ENCODE peak calls at places on chromosomes 16 and 17, in five cellular contexts. H is HL-60, F is tibial nerve, A is HFFc6, G is heart right ventricle. I is an unnamed sample.

GRCh38 chr17:8791910-8792270 is 7.3 kb downstream of the MFSD6L start:
- DNase-seq in F (no peak), G (no peak), A (peak; percentile 71), H (no peak), I (no peak)

GRCh38 chr16:57544129-57544653 is 1.7 kb downstream of the ADGRG5 start:
- DNase-seq in H (peak; percentile 96), F (no peak), A (no peak), G (no peak), I (peak; percentile 7)

GRCh38 chr17:75365009-75365930 is 40.2 kb downstream of the GRB2 start:
- DNase-seq in A (no peak), G (no peak), H (no peak), F (no peak), I (no peak)

GRCh38 chr17:14552311-14552710 is 251.4 kb downstream of the HS3ST3B1 start:
- DNase-seq in H (no peak), F (no peak), A (no peak), G (no peak), I (no peak)

GRCh38 chr16:19745286-19746018 is 27.4 kb downstream of the IQCK start:
- DNase-seq in G (no peak), F (no peak), A (peak; percentile 41), H (no peak), I (no peak)

GRCh38 chr17:47864791-47865216 is 13.8 kb upstream of the SP6 start:
- DNase-seq in H (no peak), A (peak; percentile 43), F (no peak), G (no peak), I (no peak)

GRCh38 chr17:6666077-6666521 is 14.5 kb downstream of the C17orf100 start:
- DNase-seq in G (peak; percentile 54), H (peak; percentile 57), F (peak; percentile 60), A (peak; percentile 67), I (no peak)

GRCh38 chr17:66716236-66717026 is 118.5 kb upstream of the CACNG5 start:
- DNase-seq in F (no peak), H (no peak), A (no peak), G (no peak), I (no peak)

GRCh38 chr17:82098939-82099765 is 1.1 kb upstream of the FASN start:
- DNase-seq in A (no peak), H (peak; percentile 56), G (no peak), F (no peak), I (no peak)

GRCh38 chr16:85888405-85889331 is 10.3 kb upstream of the IRF8 start:
- DNase-seq in F (no peak), G (no peak), A (peak; percentile 57), H (no peak), I (no peak)

GRCh38 chr16:89581861-89582563 is 6.5 kb downstream of the CPNE7 start:
- DNase-seq in F (no peak), A (peak; percentile 44), G (no peak), H (no peak), I (no peak)

GRCh38 chr16:53209489-53209888 is 154.7 kb downstream of the CHD9 start:
- DNase-seq in G (no peak), A (no peak), H (no peak), F (no peak), I (no peak)

GRCh38 chr17:27293359-27293897 is 486 bp upstream of the WSB1 start:
- DNase-seq in H (no peak), F (no peak), G (no peak), A (no peak), I (no peak)

GRCh38 chr17:38617967-38618760 is 12.4 kb upstream of the SRCIN1 start:
- DNase-seq in A (no peak), F (no peak), H (no peak), G (no peak), I (no peak)

GRCh38 chr17:31562447-31562846 is 171.0 kb downstream of the RAB11FIP4 start:
- DNase-seq in H (no peak), F (no peak), A (no peak), G (no peak), I (no peak)

GRCh38 chr16:401468-402348 is at the start of gene DECR2:
- DNase-seq in F (peak; percentile 97), A (peak; percentile 79), H (peak; percentile 91), G (peak; percentile 98), I (peak; percentile 98)

GRCh38 chr16:20300312-20301097 is 26.8 kb downstream of the GP2 start:
- DNase-seq in G (no peak), A (peak; percentile 27), F (no peak), H (peak; percentile 64), I (no peak)

GRCh38 chr17:66006654-66007053 is 185.3 kb downstream of the CEP112 start:
- DNase-seq in H (no peak), A (no peak), F (no peak), G (no peak), I (no peak)

GRCh38 chr16:12551530-12551929 is 252.2 kb downstream of the CPPED1 start:
- DNase-seq in G (no peak), A (no peak), F (no peak), H (no peak), I (no peak)

GRCh38 chr17:8649157-8650118 is 18.9 kb upstream of the MYH10 start:
- DNase-seq in A (peak; percentile 88), G (no peak), H (no peak), F (no peak), I (no peak)

GRCh38 chr16:17431012-17431411 is 39.7 kb downstream of the XYLT1 start:
- DNase-seq in H (no peak), G (no peak), A (peak; percentile 55), F (no peak), I (no peak)

GRCh38 chr17:77391668-77392375 is 251.1 kb downstream of the SEC14L1 start:
- DNase-seq in H (no peak), A (peak; percentile 97), F (peak; percentile 81), G (no peak), I (no peak)

GRCh38 chr17:1959871-1960569 is 65.1 kb downstream of the RTN4RL1 start:
- DNase-seq in H (no peak), G (no peak), A (no peak), F (peak; percentile 16), I (no peak)

GRCh38 chr17:38325221-38325851 is 18.4 kb downstream of the GPR179 start:
- DNase-seq in A (no peak), H (no peak), F (no peak), G (no peak), I (no peak)

GRCh38 chr16:14007460-14007859 is 63.7 kb upstream of the MRTFB start:
- DNase-seq in A (peak; percentile 59), H (no peak), G (no peak), F (no peak), I (no peak)

GRCh38 chr16:81489547-81490267 is 45.1 kb downstream of the CMIP start:
- DNase-seq in A (no peak), F (no peak), G (no peak), H (no peak), I (no peak)

GRCh38 chr17:82772026-82772425 is 20.2 kb downstream of the TBCD start:
- DNase-seq in A (peak; percentile 68), F (no peak), H (no peak), G (no peak), I (no peak)

GRCh38 chr17:66369830-66370229 is 67.4 kb downstream of the PRKCA start:
- DNase-seq in H (no peak), A (no peak), F (no peak), G (no peak), I (no peak)

GRCh38 chr16:85491798-85492616 is 121.1 kb upstream of the GSE1 start:
- DNase-seq in F (no peak), A (peak; percentile 26), G (peak; percentile 78), H (no peak), I (no peak)

GRCh38 chr16:46895399-46896313 is 11.5 kb downstream of the GPT2 start:
- DNase-seq in A (no peak), F (no peak), G (no peak), H (no peak), I (no peak)

GRCh38 chr17:68351395-68351794 is 60.1 kb downstream of the ARSG start:
- DNase-seq in F (peak; percentile 27), A (peak; percentile 28), H (no peak), G (peak; percentile 24), I (no peak)
- TF ChIP-seq CTCF in F (no peak), A (peak; percentile 56), H (no peak), G (no peak), I (no peak)

GRCh38 chr16:28491080-28491969 is 549 bp downstream of the CLN3 start:
- DNase-seq in H (peak; percentile 70), A (peak; percentile 4), F (peak; percentile 21), G (peak; percentile 45), I (no peak)
- TF ChIP-seq CTCF in H (no peak), A (peak; percentile 51), F (no peak), G (no peak), I (no peak)

GRCh38 chr17:4550534-4551039 is 4.6 kb downstream of the MYBBP1A start:
- DNase-seq in G (no peak), A (no peak), H (no peak), F (no peak), I (no peak)

GRCh38 chr17:4548721-4549531 is 6.3 kb downstream of the MYBBP1A start:
- DNase-seq in F (no peak), G (no peak), H (no peak), A (no peak), I (no peak)

GRCh38 chr17:4551796-4552525 is 3.2 kb downstream of the MYBBP1A start:
- DNase-seq in H (no peak), G (no peak), A (no peak), F (no peak), I (no peak)

GRCh38 chr17:4549781-4550533 is 5.2 kb downstream of the MYBBP1A start:
- DNase-seq in A (no peak), F (no peak), H (no peak), G (no peak), I (no peak)

DNA sequence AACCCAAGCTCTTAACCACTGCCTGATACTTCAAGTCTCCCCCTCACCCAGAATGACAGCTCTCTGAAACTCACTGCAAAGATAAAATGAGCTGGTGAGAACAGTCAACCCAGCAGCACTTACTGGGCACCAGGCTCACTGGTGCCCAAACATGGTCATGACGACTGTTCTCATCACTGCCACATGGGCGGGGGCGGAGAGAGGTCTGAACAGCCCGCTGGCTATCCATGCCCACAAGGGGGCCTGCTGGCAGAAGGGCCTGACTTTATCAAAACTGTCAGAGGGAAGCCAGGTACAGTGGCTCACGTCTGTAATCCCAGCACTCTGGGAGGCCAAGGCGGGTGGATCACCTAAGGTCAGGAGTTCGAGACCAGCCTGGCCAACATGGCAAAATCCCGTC is 4.0 kb downstream of the MYBBP1A start:
- DNase-seq in F (no peak), A (no peak), G (no peak), H (peak; percentile 29), I (no peak)
- TF ChIP-seq CTCF in F (no peak), A (peak; percentile 50), G (no peak), H (no peak), I (no peak)

DNA sequence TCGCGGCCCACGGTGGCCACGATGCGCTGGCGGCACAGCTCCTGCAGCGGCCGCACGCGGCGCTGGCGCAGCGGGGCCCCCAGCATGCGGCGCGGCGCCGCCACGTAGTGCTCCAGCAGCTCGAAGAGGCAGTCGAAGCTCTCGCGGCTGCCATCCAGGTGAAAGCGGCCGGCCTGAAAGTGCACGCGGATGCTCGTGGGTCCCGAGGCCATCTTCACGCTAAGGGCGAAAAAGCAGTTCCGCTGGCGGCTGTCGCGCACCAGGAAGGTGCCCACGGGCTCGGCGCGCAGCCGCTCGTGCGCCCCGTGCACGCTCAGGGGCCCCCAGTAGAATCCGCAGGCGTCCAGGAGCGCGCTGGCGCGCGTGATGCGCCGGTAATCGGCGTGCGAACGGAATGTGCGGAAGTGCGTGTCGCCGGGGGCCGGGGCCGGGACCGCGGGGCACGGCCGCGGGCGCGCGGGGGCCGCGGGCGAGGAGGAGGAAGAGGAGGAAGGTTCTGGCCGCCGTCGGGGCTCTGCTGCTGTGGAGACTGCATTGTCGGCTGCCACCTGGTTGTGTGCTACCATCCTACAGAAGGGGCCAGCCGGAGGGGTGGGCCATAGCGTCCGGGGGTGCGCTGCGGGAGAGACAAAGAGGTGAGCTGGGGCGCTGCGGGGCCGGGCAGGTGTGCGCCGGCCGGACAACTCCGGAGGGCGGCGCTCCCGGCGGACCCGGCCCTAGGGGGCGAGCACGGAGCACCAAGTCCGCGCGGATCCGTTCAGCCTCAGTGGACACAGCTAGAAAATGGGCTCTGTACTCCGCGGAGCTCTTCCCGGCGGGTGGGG is 879 bp downstream of the SOCS1 start:
- DNase-seq in H (no peak), A (peak; percentile 21), F (no peak), G (peak; percentile 41), I (no peak)
- TF ChIP-seq CTCF in H (no peak), A (no peak), F (peak; percentile 9), G (no peak), I (no peak)